ENCODE peak calls at places on chromosomes 7 and 10, in eight cellular contexts. One of them, this sample, is unnamed.

GRCh38 chr10:131831561-131831960 is 69.2 kb upstream of the PPP2R2D start:
- DNase-seq in kidney epithelial cell: no peak
- DNase-seq in T-cell: no peak
- DNase-seq in stimulated activated CD4-positive, alpha-beta T cell treated with anti-CD3 and anti-CD28 coated beads, Interleukin-1b, Interleukin-23, amount 100 ng/mL, for 24 hours: no peak
- DNase-seq in stimulated activated CD8-positive, alpha-beta memory T cell treated with anti-CD3 and anti-CD28 coated beads, Interleukin-12 subunit alpha, Interleukin-12 subunit beta, amount 100 ng/mL, for 1 hour: no peak
- DNase-seq in epithelial cell of proximal tubule: no peak
- DNase-seq in EL: no peak
- DNase-seq in Calu3: no peak
- DNase-seq in this sample: no peak

GRCh38 chr7:118184392-118184899 is 482 bp downstream of the LSM8 start:
- DNase-seq in kidney epithelial cell: no peak
- DNase-seq in T-cell: no peak
- DNase-seq in stimulated activated CD4-positive, alpha-beta T cell treated with anti-CD3 and anti-CD28 coated beads, Interleukin-1b, Interleukin-23, amount 100 ng/mL, for 24 hours: no peak
- DNase-seq in stimulated activated CD8-positive, alpha-beta memory T cell treated with anti-CD3 and anti-CD28 coated beads, Interleukin-12 subunit alpha, Interleukin-12 subunit beta, amount 100 ng/mL, for 1 hour: no peak
- DNase-seq in epithelial cell of proximal tubule: no peak
- DNase-seq in EL: peak; percentile 2
- DNase-seq in Calu3: no peak
- DNase-seq in this sample: no peak

GRCh38 chr10:66353422-66353821 is 572.4 kb upstream of the LRRTM3 start:
- DNase-seq in kidney epithelial cell: no peak
- DNase-seq in T-cell: no peak
- DNase-seq in stimulated activated CD4-positive, alpha-beta T cell treated with anti-CD3 and anti-CD28 coated beads, Interleukin-1b, Interleukin-23, amount 100 ng/mL, for 24 hours: no peak
- DNase-seq in stimulated activated CD8-positive, alpha-beta memory T cell treated with anti-CD3 and anti-CD28 coated beads, Interleukin-12 subunit alpha, Interleukin-12 subunit beta, amount 100 ng/mL, for 1 hour: no peak
- DNase-seq in epithelial cell of proximal tubule: no peak
- DNase-seq in EL: no peak
- DNase-seq in Calu3: no peak
- DNase-seq in this sample: no peak

GRCh38 chr7:116384936-116385635 is 114.5 kb upstream of the CAV2 start:
- DNase-seq in kidney epithelial cell: no peak
- DNase-seq in T-cell: no peak
- DNase-seq in stimulated activated CD4-positive, alpha-beta T cell treated with anti-CD3 and anti-CD28 coated beads, Interleukin-1b, Interleukin-23, amount 100 ng/mL, for 24 hours: no peak
- DNase-seq in stimulated activated CD8-positive, alpha-beta memory T cell treated with anti-CD3 and anti-CD28 coated beads, Interleukin-12 subunit alpha, Interleukin-12 subunit beta, amount 100 ng/mL, for 1 hour: no peak
- DNase-seq in epithelial cell of proximal tubule: no peak
- DNase-seq in EL: no peak
- DNase-seq in Calu3: no peak
- DNase-seq in this sample: no peak

GRCh38 chr10:129968937-129969527 is 5.0 kb upstream of the EBF3 start:
- DNase-seq in kidney epithelial cell: no peak
- DNase-seq in T-cell: no peak
- DNase-seq in stimulated activated CD4-positive, alpha-beta T cell treated with anti-CD3 and anti-CD28 coated beads, Interleukin-1b, Interleukin-23, amount 100 ng/mL, for 24 hours: no peak
- DNase-seq in stimulated activated CD8-positive, alpha-beta memory T cell treated with anti-CD3 and anti-CD28 coated beads, Interleukin-12 subunit alpha, Interleukin-12 subunit beta, amount 100 ng/mL, for 1 hour: no peak
- DNase-seq in epithelial cell of proximal tubule: no peak
- DNase-seq in EL: peak; percentile 27
- DNase-seq in Calu3: no peak
- DNase-seq in this sample: no peak

GRCh38 chr7:100128602-100128963 is 1.8 kb downstream of the MBLAC1 start:
- DNase-seq in kidney epithelial cell: no peak
- DNase-seq in T-cell: no peak
- DNase-seq in stimulated activated CD4-positive, alpha-beta T cell treated with anti-CD3 and anti-CD28 coated beads, Interleukin-1b, Interleukin-23, amount 100 ng/mL, for 24 hours: no peak
- DNase-seq in stimulated activated CD8-positive, alpha-beta memory T cell treated with anti-CD3 and anti-CD28 coated beads, Interleukin-12 subunit alpha, Interleukin-12 subunit beta, amount 100 ng/mL, for 1 hour: no peak
- DNase-seq in epithelial cell of proximal tubule: no peak
- DNase-seq in EL: no peak
- DNase-seq in Calu3: no peak
- DNase-seq in this sample: no peak

GRCh38 chr10:102418612-102419560 is at the start of gene PSD:
- DNase-seq in kidney epithelial cell: no peak
- DNase-seq in T-cell: no peak
- DNase-seq in stimulated activated CD4-positive, alpha-beta T cell treated with anti-CD3 and anti-CD28 coated beads, Interleukin-1b, Interleukin-23, amount 100 ng/mL, for 24 hours: no peak
- DNase-seq in stimulated activated CD8-positive, alpha-beta memory T cell treated with anti-CD3 and anti-CD28 coated beads, Interleukin-12 subunit alpha, Interleukin-12 subunit beta, amount 100 ng/mL, for 1 hour: no peak
- DNase-seq in epithelial cell of proximal tubule: no peak
- DNase-seq in EL: no peak
- DNase-seq in Calu3: no peak
- DNase-seq in this sample: no peak

GRCh38 chr10:131513445-131513844 is 201.9 kb upstream of the TCERG1L start:
- DNase-seq in kidney epithelial cell: no peak
- DNase-seq in T-cell: no peak
- DNase-seq in stimulated activated CD4-positive, alpha-beta T cell treated with anti-CD3 and anti-CD28 coated beads, Interleukin-1b, Interleukin-23, amount 100 ng/mL, for 24 hours: no peak
- DNase-seq in stimulated activated CD8-positive, alpha-beta memory T cell treated with anti-CD3 and anti-CD28 coated beads, Interleukin-12 subunit alpha, Interleukin-12 subunit beta, amount 100 ng/mL, for 1 hour: no peak
- DNase-seq in epithelial cell of proximal tubule: no peak
- DNase-seq in EL: no peak
- DNase-seq in Calu3: no peak
- DNase-seq in this sample: no peak

GRCh38 chr7:141074162-141074989 is 512 bp downstream of the TMEM178B start:
- DNase-seq in kidney epithelial cell: no peak
- DNase-seq in T-cell: no peak
- DNase-seq in stimulated activated CD4-positive, alpha-beta T cell treated with anti-CD3 and anti-CD28 coated beads, Interleukin-1b, Interleukin-23, amount 100 ng/mL, for 24 hours: no peak
- DNase-seq in stimulated activated CD8-positive, alpha-beta memory T cell treated with anti-CD3 and anti-CD28 coated beads, Interleukin-12 subunit alpha, Interleukin-12 subunit beta, amount 100 ng/mL, for 1 hour: no peak
- DNase-seq in epithelial cell of proximal tubule: no peak
- DNase-seq in EL: peak; percentile 26
- DNase-seq in Calu3: peak; percentile 35
- DNase-seq in this sample: peak; percentile 37

GRCh38 chr7:130369831-130370230 is 10.5 kb upstream of the CPA1 start:
- DNase-seq in kidney epithelial cell: no peak
- DNase-seq in T-cell: no peak
- DNase-seq in stimulated activated CD4-positive, alpha-beta T cell treated with anti-CD3 and anti-CD28 coated beads, Interleukin-1b, Interleukin-23, amount 100 ng/mL, for 24 hours: no peak
- DNase-seq in stimulated activated CD8-positive, alpha-beta memory T cell treated with anti-CD3 and anti-CD28 coated beads, Interleukin-12 subunit alpha, Interleukin-12 subunit beta, amount 100 ng/mL, for 1 hour: no peak
- DNase-seq in epithelial cell of proximal tubule: no peak
- DNase-seq in EL: peak; percentile 28
- DNase-seq in Calu3: no peak
- DNase-seq in this sample: no peak

GRCh38 chr7:2355079-2356008 is 717 bp downstream of the EIF3B start:
- DNase-seq in kidney epithelial cell: no peak
- DNase-seq in T-cell: no peak
- DNase-seq in stimulated activated CD4-positive, alpha-beta T cell treated with anti-CD3 and anti-CD28 coated beads, Interleukin-1b, Interleukin-23, amount 100 ng/mL, for 24 hours: no peak
- DNase-seq in stimulated activated CD8-positive, alpha-beta memory T cell treated with anti-CD3 and anti-CD28 coated beads, Interleukin-12 subunit alpha, Interleukin-12 subunit beta, amount 100 ng/mL, for 1 hour: no peak
- DNase-seq in epithelial cell of proximal tubule: no peak
- DNase-seq in EL: peak; percentile 15
- DNase-seq in Calu3: peak; percentile 32
- DNase-seq in this sample: no peak

GRCh38 chr7:1393421-1393820 is 65.8 kb downstream of the MICALL2 start:
- DNase-seq in kidney epithelial cell: no peak
- DNase-seq in T-cell: no peak
- DNase-seq in stimulated activated CD4-positive, alpha-beta T cell treated with anti-CD3 and anti-CD28 coated beads, Interleukin-1b, Interleukin-23, amount 100 ng/mL, for 24 hours: no peak
- DNase-seq in stimulated activated CD8-positive, alpha-beta memory T cell treated with anti-CD3 and anti-CD28 coated beads, Interleukin-12 subunit alpha, Interleukin-12 subunit beta, amount 100 ng/mL, for 1 hour: no peak
- DNase-seq in epithelial cell of proximal tubule: no peak
- DNase-seq in EL: no peak
- DNase-seq in Calu3: no peak
- DNase-seq in this sample: no peak

GRCh38 chr7:33392143-33392542 is 262.8 kb downstream of the BBS9 start:
- DNase-seq in kidney epithelial cell: peak; percentile 1
- DNase-seq in T-cell: no peak
- DNase-seq in stimulated activated CD4-positive, alpha-beta T cell treated with anti-CD3 and anti-CD28 coated beads, Interleukin-1b, Interleukin-23, amount 100 ng/mL, for 24 hours: no peak
- DNase-seq in stimulated activated CD8-positive, alpha-beta memory T cell treated with anti-CD3 and anti-CD28 coated beads, Interleukin-12 subunit alpha, Interleukin-12 subunit beta, amount 100 ng/mL, for 1 hour: no peak
- DNase-seq in epithelial cell of proximal tubule: peak; percentile 18
- DNase-seq in EL: no peak
- DNase-seq in Calu3: no peak
- DNase-seq in this sample: no peak

GRCh38 chr10:71845410-71846406 is 5.3 kb downstream of the PSAP start:
- DNase-seq in kidney epithelial cell: no peak
- DNase-seq in T-cell: no peak
- DNase-seq in stimulated activated CD4-positive, alpha-beta T cell treated with anti-CD3 and anti-CD28 coated beads, Interleukin-1b, Interleukin-23, amount 100 ng/mL, for 24 hours: no peak
- DNase-seq in stimulated activated CD8-positive, alpha-beta memory T cell treated with anti-CD3 and anti-CD28 coated beads, Interleukin-12 subunit alpha, Interleukin-12 subunit beta, amount 100 ng/mL, for 1 hour: no peak
- DNase-seq in epithelial cell of proximal tubule: no peak
- DNase-seq in EL: no peak
- DNase-seq in Calu3: no peak
- DNase-seq in this sample: peak; percentile 46

GRCh38 chr7:69683002-69683401 is 84.7 kb downstream of the AUTS2 start:
- DNase-seq in kidney epithelial cell: no peak
- DNase-seq in T-cell: no peak
- DNase-seq in stimulated activated CD4-positive, alpha-beta T cell treated with anti-CD3 and anti-CD28 coated beads, Interleukin-1b, Interleukin-23, amount 100 ng/mL, for 24 hours: no peak
- DNase-seq in stimulated activated CD8-positive, alpha-beta memory T cell treated with anti-CD3 and anti-CD28 coated beads, Interleukin-12 subunit alpha, Interleukin-12 subunit beta, amount 100 ng/mL, for 1 hour: no peak
- DNase-seq in epithelial cell of proximal tubule: no peak
- DNase-seq in EL: no peak
- DNase-seq in Calu3: no peak
- DNase-seq in this sample: no peak

GRCh38 chr7:23341846-23342598 is 42.9 kb downstream of the MALSU1 start:
- DNase-seq in kidney epithelial cell: no peak
- DNase-seq in T-cell: no peak
- DNase-seq in stimulated activated CD4-positive, alpha-beta T cell treated with anti-CD3 and anti-CD28 coated beads, Interleukin-1b, Interleukin-23, amount 100 ng/mL, for 24 hours: no peak
- DNase-seq in stimulated activated CD8-positive, alpha-beta memory T cell treated with anti-CD3 and anti-CD28 coated beads, Interleukin-12 subunit alpha, Interleukin-12 subunit beta, amount 100 ng/mL, for 1 hour: no peak
- DNase-seq in epithelial cell of proximal tubule: no peak
- DNase-seq in EL: no peak
- DNase-seq in Calu3: no peak
- DNase-seq in this sample: no peak

GRCh38 chr10:117541405-117541908 is 1.1 kb upstream of the EMX2 start:
- DNase-seq in kidney epithelial cell: peak; percentile 45
- DNase-seq in T-cell: no peak
- DNase-seq in stimulated activated CD4-positive, alpha-beta T cell treated with anti-CD3 and anti-CD28 coated beads, Interleukin-1b, Interleukin-23, amount 100 ng/mL, for 24 hours: no peak
- DNase-seq in stimulated activated CD8-positive, alpha-beta memory T cell treated with anti-CD3 and anti-CD28 coated beads, Interleukin-12 subunit alpha, Interleukin-12 subunit beta, amount 100 ng/mL, for 1 hour: no peak
- DNase-seq in epithelial cell of proximal tubule: no peak
- DNase-seq in EL: no peak
- DNase-seq in Calu3: no peak
- DNase-seq in this sample: no peak

GRCh38 chr7:98027342-98028033 is 37.5 kb upstream of the OCM2 start:
- DNase-seq in kidney epithelial cell: no peak
- DNase-seq in T-cell: no peak
- DNase-seq in stimulated activated CD4-positive, alpha-beta T cell treated with anti-CD3 and anti-CD28 coated beads, Interleukin-1b, Interleukin-23, amount 100 ng/mL, for 24 hours: no peak
- DNase-seq in stimulated activated CD8-positive, alpha-beta memory T cell treated with anti-CD3 and anti-CD28 coated beads, Interleukin-12 subunit alpha, Interleukin-12 subunit beta, amount 100 ng/mL, for 1 hour: no peak
- DNase-seq in epithelial cell of proximal tubule: no peak
- DNase-seq in EL: no peak
- DNase-seq in Calu3: no peak
- DNase-seq in this sample: no peak

GRCh38 chr10:55820478-55820877 is 540.6 kb downstream of the ZWINT start:
- DNase-seq in kidney epithelial cell: no peak
- DNase-seq in T-cell: no peak
- DNase-seq in stimulated activated CD4-positive, alpha-beta T cell treated with anti-CD3 and anti-CD28 coated beads, Interleukin-1b, Interleukin-23, amount 100 ng/mL, for 24 hours: no peak
- DNase-seq in stimulated activated CD8-positive, alpha-beta memory T cell treated with anti-CD3 and anti-CD28 coated beads, Interleukin-12 subunit alpha, Interleukin-12 subunit beta, amount 100 ng/mL, for 1 hour: no peak
- DNase-seq in epithelial cell of proximal tubule: no peak
- DNase-seq in EL: no peak
- DNase-seq in Calu3: no peak
- DNase-seq in this sample: no peak

GRCh38 chr7:112877671-112878460 is 87.7 kb upstream of the TMEM168 start:
- DNase-seq in kidney epithelial cell: no peak
- DNase-seq in T-cell: no peak
- DNase-seq in stimulated activated CD4-positive, alpha-beta T cell treated with anti-CD3 and anti-CD28 coated beads, Interleukin-1b, Interleukin-23, amount 100 ng/mL, for 24 hours: no peak
- DNase-seq in stimulated activated CD8-positive, alpha-beta memory T cell treated with anti-CD3 and anti-CD28 coated beads, Interleukin-12 subunit alpha, Interleukin-12 subunit beta, amount 100 ng/mL, for 1 hour: no peak
- DNase-seq in epithelial cell of proximal tubule: no peak
- DNase-seq in EL: no peak
- DNase-seq in Calu3: no peak
- DNase-seq in this sample: peak; percentile 39

GRCh38 chr7:114910787-114911186 is 11.1 kb upstream of the MDFIC start:
- DNase-seq in kidney epithelial cell: no peak
- DNase-seq in T-cell: no peak
- DNase-seq in stimulated activated CD4-positive, alpha-beta T cell treated with anti-CD3 and anti-CD28 coated beads, Interleukin-1b, Interleukin-23, amount 100 ng/mL, for 24 hours: no peak
- DNase-seq in stimulated activated CD8-positive, alpha-beta memory T cell treated with anti-CD3 and anti-CD28 coated beads, Interleukin-12 subunit alpha, Interleukin-12 subunit beta, amount 100 ng/mL, for 1 hour: no peak
- DNase-seq in epithelial cell of proximal tubule: no peak
- DNase-seq in EL: no peak
- DNase-seq in Calu3: no peak
- DNase-seq in this sample: peak; percentile 38

GRCh38 chr10:132551093-132551807 is 13.7 kb downstream of the INPP5A start:
- DNase-seq in kidney epithelial cell: no peak
- DNase-seq in T-cell: no peak
- DNase-seq in stimulated activated CD4-positive, alpha-beta T cell treated with anti-CD3 and anti-CD28 coated beads, Interleukin-1b, Interleukin-23, amount 100 ng/mL, for 24 hours: no peak
- DNase-seq in stimulated activated CD8-positive, alpha-beta memory T cell treated with anti-CD3 and anti-CD28 coated beads, Interleukin-12 subunit alpha, Interleukin-12 subunit beta, amount 100 ng/mL, for 1 hour: no peak
- DNase-seq in epithelial cell of proximal tubule: no peak
- DNase-seq in EL: no peak
- DNase-seq in Calu3: no peak
- DNase-seq in this sample: no peak

GRCh38 chr7:15801565-15801964 is 115.1 kb upstream of the MEOX2 start:
- DNase-seq in kidney epithelial cell: peak; percentile 72
- DNase-seq in T-cell: no peak
- DNase-seq in stimulated activated CD4-positive, alpha-beta T cell treated with anti-CD3 and anti-CD28 coated beads, Interleukin-1b, Interleukin-23, amount 100 ng/mL, for 24 hours: no peak
- DNase-seq in stimulated activated CD8-positive, alpha-beta memory T cell treated with anti-CD3 and anti-CD28 coated beads, Interleukin-12 subunit alpha, Interleukin-12 subunit beta, amount 100 ng/mL, for 1 hour: no peak
- DNase-seq in epithelial cell of proximal tubule: peak; percentile 71
- DNase-seq in EL: peak; percentile 66
- DNase-seq in Calu3: no peak
- DNase-seq in this sample: peak; percentile 47

GRCh38 chr10:84184517-84184916 is 9.8 kb upstream of the CDHR1 start:
- DNase-seq in kidney epithelial cell: no peak
- DNase-seq in T-cell: no peak
- DNase-seq in stimulated activated CD4-positive, alpha-beta T cell treated with anti-CD3 and anti-CD28 coated beads, Interleukin-1b, Interleukin-23, amount 100 ng/mL, for 24 hours: no peak
- DNase-seq in stimulated activated CD8-positive, alpha-beta memory T cell treated with anti-CD3 and anti-CD28 coated beads, Interleukin-12 subunit alpha, Interleukin-12 subunit beta, amount 100 ng/mL, for 1 hour: no peak
- DNase-seq in epithelial cell of proximal tubule: no peak
- DNase-seq in EL: no peak
- DNase-seq in Calu3: no peak
- DNase-seq in this sample: no peak

GRCh38 chr7:15199482-15199881 is 296.9 kb upstream of the DGKB start:
- DNase-seq in kidney epithelial cell: no peak
- DNase-seq in T-cell: no peak
- DNase-seq in stimulated activated CD4-positive, alpha-beta T cell treated with anti-CD3 and anti-CD28 coated beads, Interleukin-1b, Interleukin-23, amount 100 ng/mL, for 24 hours: no peak
- DNase-seq in stimulated activated CD8-positive, alpha-beta memory T cell treated with anti-CD3 and anti-CD28 coated beads, Interleukin-12 subunit alpha, Interleukin-12 subunit beta, amount 100 ng/mL, for 1 hour: no peak
- DNase-seq in epithelial cell of proximal tubule: no peak
- DNase-seq in EL: peak; percentile 8
- DNase-seq in Calu3: no peak
- DNase-seq in this sample: no peak

GRCh38 chr7:91242097-91242846 is 22.0 kb upstream of the FZD1 start:
- DNase-seq in kidney epithelial cell: no peak
- DNase-seq in T-cell: no peak
- DNase-seq in stimulated activated CD4-positive, alpha-beta T cell treated with anti-CD3 and anti-CD28 coated beads, Interleukin-1b, Interleukin-23, amount 100 ng/mL, for 24 hours: no peak
- DNase-seq in stimulated activated CD8-positive, alpha-beta memory T cell treated with anti-CD3 and anti-CD28 coated beads, Interleukin-12 subunit alpha, Interleukin-12 subunit beta, amount 100 ng/mL, for 1 hour: no peak
- DNase-seq in epithelial cell of proximal tubule: peak; percentile 63
- DNase-seq in EL: peak; percentile 52
- DNase-seq in Calu3: no peak
- DNase-seq in this sample: no peak

GRCh38 chr10:30456262-30456661 is 22.3 kb downstream of the MAP3K8 start:
- DNase-seq in kidney epithelial cell: no peak
- DNase-seq in T-cell: no peak
- DNase-seq in stimulated activated CD4-positive, alpha-beta T cell treated with anti-CD3 and anti-CD28 coated beads, Interleukin-1b, Interleukin-23, amount 100 ng/mL, for 24 hours: no peak
- DNase-seq in stimulated activated CD8-positive, alpha-beta memory T cell treated with anti-CD3 and anti-CD28 coated beads, Interleukin-12 subunit alpha, Interleukin-12 subunit beta, amount 100 ng/mL, for 1 hour: no peak
- DNase-seq in epithelial cell of proximal tubule: no peak
- DNase-seq in EL: no peak
- DNase-seq in Calu3: no peak
- DNase-seq in this sample: no peak

GRCh38 chr7:87152112-87152896 is at the start of gene DMTF1:
- DNase-seq in kidney epithelial cell: peak; percentile 72
- DNase-seq in T-cell: peak; percentile 79
- DNase-seq in stimulated activated CD4-positive, alpha-beta T cell treated with anti-CD3 and anti-CD28 coated beads, Interleukin-1b, Interleukin-23, amount 100 ng/mL, for 24 hours: peak; percentile 84
- DNase-seq in stimulated activated CD8-positive, alpha-beta memory T cell treated with anti-CD3 and anti-CD28 coated beads, Interleukin-12 subunit alpha, Interleukin-12 subunit beta, amount 100 ng/mL, for 1 hour: peak; percentile 77
- DNase-seq in epithelial cell of proximal tubule: peak; percentile 63
- DNase-seq in EL: peak; percentile 96
- DNase-seq in Calu3: peak; percentile 84
- DNase-seq in this sample: peak; percentile 93

GRCh38 chr7:1537631-1538412 is 7.3 kb downstream of the MAFK start:
- DNase-seq in kidney epithelial cell: peak; percentile 91
- DNase-seq in T-cell: no peak
- DNase-seq in stimulated activated CD4-positive, alpha-beta T cell treated with anti-CD3 and anti-CD28 coated beads, Interleukin-1b, Interleukin-23, amount 100 ng/mL, for 24 hours: no peak
- DNase-seq in stimulated activated CD8-positive, alpha-beta memory T cell treated with anti-CD3 and anti-CD28 coated beads, Interleukin-12 subunit alpha, Interleukin-12 subunit beta, amount 100 ng/mL, for 1 hour: no peak
- DNase-seq in epithelial cell of proximal tubule: no peak
- DNase-seq in EL: peak; percentile 98
- DNase-seq in Calu3: peak; percentile 100
- DNase-seq in this sample: peak; percentile 100

GRCh38 chr10:58068809-58069208 is 198.9 kb downstream of the IPMK start:
- DNase-seq in kidney epithelial cell: no peak
- DNase-seq in T-cell: no peak
- DNase-seq in stimulated activated CD4-positive, alpha-beta T cell treated with anti-CD3 and anti-CD28 coated beads, Interleukin-1b, Interleukin-23, amount 100 ng/mL, for 24 hours: no peak
- DNase-seq in stimulated activated CD8-positive, alpha-beta memory T cell treated with anti-CD3 and anti-CD28 coated beads, Interleukin-12 subunit alpha, Interleukin-12 subunit beta, amount 100 ng/mL, for 1 hour: no peak
- DNase-seq in epithelial cell of proximal tubule: no peak
- DNase-seq in EL: no peak
- DNase-seq in Calu3: no peak
- DNase-seq in this sample: no peak

GRCh38 chr10:76010703-76011102 is 579.3 kb downstream of the LRMDA start:
- DNase-seq in kidney epithelial cell: no peak
- DNase-seq in T-cell: no peak
- DNase-seq in stimulated activated CD4-positive, alpha-beta T cell treated with anti-CD3 and anti-CD28 coated beads, Interleukin-1b, Interleukin-23, amount 100 ng/mL, for 24 hours: no peak
- DNase-seq in stimulated activated CD8-positive, alpha-beta memory T cell treated with anti-CD3 and anti-CD28 coated beads, Interleukin-12 subunit alpha, Interleukin-12 subunit beta, amount 100 ng/mL, for 1 hour: no peak
- DNase-seq in epithelial cell of proximal tubule: no peak
- DNase-seq in EL: no peak
- DNase-seq in Calu3: no peak
- DNase-seq in this sample: no peak

GRCh38 chr10:36236931-36237330 is 594.8 kb upstream of the FZD8 start:
- DNase-seq in kidney epithelial cell: no peak
- DNase-seq in T-cell: no peak
- DNase-seq in stimulated activated CD4-positive, alpha-beta T cell treated with anti-CD3 and anti-CD28 coated beads, Interleukin-1b, Interleukin-23, amount 100 ng/mL, for 24 hours: no peak
- DNase-seq in stimulated activated CD8-positive, alpha-beta memory T cell treated with anti-CD3 and anti-CD28 coated beads, Interleukin-12 subunit alpha, Interleukin-12 subunit beta, amount 100 ng/mL, for 1 hour: no peak
- DNase-seq in epithelial cell of proximal tubule: no peak
- DNase-seq in EL: no peak
- DNase-seq in Calu3: no peak
- DNase-seq in this sample: no peak

GRCh38 chr10:86180861-86181260 is 185.7 kb downstream of the GRID1 start:
- DNase-seq in kidney epithelial cell: no peak
- DNase-seq in T-cell: no peak
- DNase-seq in stimulated activated CD4-positive, alpha-beta T cell treated with anti-CD3 and anti-CD28 coated beads, Interleukin-1b, Interleukin-23, amount 100 ng/mL, for 24 hours: no peak
- DNase-seq in stimulated activated CD8-positive, alpha-beta memory T cell treated with anti-CD3 and anti-CD28 coated beads, Interleukin-12 subunit alpha, Interleukin-12 subunit beta, amount 100 ng/mL, for 1 hour: no peak
- DNase-seq in epithelial cell of proximal tubule: no peak
- DNase-seq in EL: no peak
- DNase-seq in Calu3: no peak
- DNase-seq in this sample: no peak

GRCh38 chr7:107167483-107168232 is 1.1 kb upstream of the HBP1 start:
- DNase-seq in kidney epithelial cell: peak; percentile 72
- DNase-seq in T-cell: peak; percentile 71
- DNase-seq in stimulated activated CD4-positive, alpha-beta T cell treated with anti-CD3 and anti-CD28 coated beads, Interleukin-1b, Interleukin-23, amount 100 ng/mL, for 24 hours: peak; percentile 40
- DNase-seq in stimulated activated CD8-positive, alpha-beta memory T cell treated with anti-CD3 and anti-CD28 coated beads, Interleukin-12 subunit alpha, Interleukin-12 subunit beta, amount 100 ng/mL, for 1 hour: peak; percentile 40
- DNase-seq in epithelial cell of proximal tubule: peak; percentile 93
- DNase-seq in EL: peak; percentile 78
- DNase-seq in Calu3: peak; percentile 4
- DNase-seq in this sample: peak; percentile 64